ENCODE peak calls at places on chromosome 18, in five cellular contexts. K, O, W, X and B are unnamed samples.

GRCh38 chr18:58310517-58310916 is 266.5 kb downstream of the NEDD4L start:
- DNase-seq in O (peak; percentile 86), K (no peak), W (no peak), X (no peak), B (peak; percentile 95)

GRCh38 chr18:6997802-6998201 is 119.8 kb downstream of the LAMA1 start:
- DNase-seq in X (peak; percentile 7), W (peak; percentile 44), O (no peak), K (no peak), B (no peak)

GRCh38 chr18:21672868-21673267 is 31.7 kb downstream of the ABHD3 start:
- DNase-seq in O (peak; percentile 83), X (peak; percentile 87), K (peak; percentile 93), W (peak; percentile 32), B (peak; percentile 62)

GRCh38 chr18:1846640-1847039 is 724.7 kb downstream of the METTL4 start:
- DNase-seq in X (peak; percentile 71), W (no peak), K (no peak), O (no peak), B (no peak)

GRCh38 chr18:43622024-43622423 is 344.7 kb upstream of the SYT4 start:
- DNase-seq in X (no peak), W (no peak), O (no peak), K (no peak), B (no peak)

GRCh38 chr18:3857544-3857943 is 407.6 kb downstream of the TGIF1 start:
- DNase-seq in X (no peak), O (peak; percentile 9), W (peak; percentile 77), K (no peak), B (no peak)

GRCh38 chr18:25284861-25285574 is 66.9 kb downstream of the ZNF521 start:
- DNase-seq in K (no peak), W (peak; percentile 62), O (no peak), X (no peak), B (no peak)

GRCh38 chr18:77248873-77249582 is 620 bp upstream of the GALR1 start:
- DNase-seq in O (no peak), K (no peak), X (no peak), W (no peak), B (no peak)

GRCh38 chr18:31269508-31270074 is 48.4 kb upstream of the DSG1 start:
- DNase-seq in O (peak; percentile 46), K (no peak), W (no peak), X (no peak), B (no peak)

GRCh38 chr18:71027531-71027930 is 738.7 kb downstream of the SOCS6 start:
- DNase-seq in W (no peak), O (no peak), K (no peak), X (peak; percentile 51), B (peak; percentile 35)

GRCh38 chr18:76927216-76927725 is 104.9 kb downstream of the ZNF236 start:
- DNase-seq in K (no peak), O (no peak), X (no peak), W (no peak), B (no peak)

GRCh38 chr18:55863876-55864275 is 275.9 kb upstream of the TCF4 start:
- DNase-seq in K (no peak), O (peak; percentile 21), W (peak; percentile 48), X (no peak), B (no peak)

GRCh38 chr18:286515-287310 is 18.9 kb upstream of the THOC1 start:
- DNase-seq in O (peak; percentile 50), W (peak; percentile 66), X (peak; percentile 38), K (no peak), B (no peak)

GRCh38 chr18:14978962-14979535 is 231.1 kb downstream of the ANKRD30B start:
- DNase-seq in W (peak; percentile 49), X (peak; percentile 79), K (no peak), O (no peak), B (no peak)

GRCh38 chr18:33584845-33585775 is 7.1 kb downstream of the ASXL3 start:
- DNase-seq in O (no peak), X (no peak), K (no peak), W (no peak), B (no peak)

GRCh38 chr18:26747131-26747475 is 118.4 kb downstream of the AQP4 start:
- DNase-seq in W (peak; percentile 61), O (no peak), K (no peak), X (peak; percentile 80), B (no peak)

GRCh38 chr18:58992301-58993231 is 127.9 kb downstream of the ZNF532 start:
- DNase-seq in X (no peak), K (no peak), O (no peak), W (peak; percentile 62), B (no peak)

GRCh38 chr18:45339819-45340550 is 275.3 kb upstream of the SLC14A2 start:
- DNase-seq in X (peak; percentile 40), K (no peak), W (no peak), O (no peak), B (peak; percentile 7)

GRCh38 chr18:45342166-45342565 is 273.1 kb upstream of the SLC14A2 start:
- DNase-seq in K (no peak), X (no peak), W (no peak), O (no peak), B (no peak)

GRCh38 chr18:45342653-45343052 is 272.6 kb upstream of the SLC14A2 start:
- DNase-seq in O (no peak), K (no peak), W (no peak), X (no peak), B (no peak)

GRCh38 chr18:45340884-45341283 is 274.4 kb upstream of the SLC14A2 start:
- DNase-seq in X (peak; percentile 71), O (no peak), W (no peak), K (no peak), B (peak; percentile 65)

GRCh38 chr18:45341454-45341853 is 273.8 kb upstream of the SLC14A2 start:
- DNase-seq in X (no peak), K (no peak), W (no peak), O (no peak), B (no peak)
- H3K9me2 ChIP-seq in X (no peaks in the 10 kb centered on the region), K (no peaks in the 10 kb centered on the region), W (no peaks in the 10 kb centered on the region), O (no peaks in the 10 kb centered on the region), B (no peaks in the 10 kb centered on the region)

DNA sequence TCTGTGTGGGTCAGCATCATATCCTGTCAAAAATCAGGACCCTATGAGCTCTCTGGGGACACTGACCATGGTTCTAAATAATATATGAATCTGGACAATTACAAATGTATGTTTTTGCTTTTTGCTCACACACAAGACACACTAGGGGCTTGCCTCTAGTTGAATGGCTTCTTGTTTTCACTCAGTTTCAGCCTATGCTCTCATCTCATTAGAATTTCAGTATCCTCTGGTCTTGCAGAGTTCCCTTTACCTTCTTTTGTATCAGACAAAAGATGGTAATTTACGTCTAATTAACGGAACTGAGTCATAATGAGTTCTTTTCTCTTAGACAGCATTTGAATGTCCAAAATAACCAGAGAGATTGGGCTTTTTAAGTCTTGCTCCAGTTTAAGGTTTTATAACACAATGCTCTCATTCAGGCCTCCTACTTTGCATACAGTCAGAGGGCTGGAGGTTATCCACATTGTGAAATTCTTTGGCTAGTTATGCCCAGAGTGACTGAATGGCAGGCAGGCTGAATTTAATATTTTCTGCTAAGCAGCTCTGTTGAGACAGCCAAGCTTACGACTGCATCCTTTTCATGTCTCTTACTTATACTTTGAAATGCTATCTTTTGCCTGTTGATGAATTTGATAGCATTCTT is 90.3 kb downstream of the CDH2 start:
- DNase-seq in O (no peak), K (no peak), X (no peak), W (peak; percentile 75), B (no peak)
- H3K79me2 ChIP-seq in O (peaks cover 61% of the 10 kb centered on the region), K (no peaks in the 10 kb centered on the region), X (no peaks in the 10 kb centered on the region), W (peaks cover 99% of the 10 kb centered on the region), B (no peaks in the 10 kb centered on the region)

GRCh38 chr18:54689319-54689718 is 98.3 kb downstream of the DYNAP start:
- DNase-seq in K (no peak), X (peak; percentile 36), W (no peak), O (no peak), B (no peak)

GRCh38 chr18:54692463-54692862 is 101.4 kb downstream of the DYNAP start:
- DNase-seq in K (no peak), O (no peak), W (no peak), X (no peak), B (no peak)

GRCh38 chr18:54684786-54685185 is 93.7 kb downstream of the DYNAP start:
- DNase-seq in W (no peak), X (no peak), O (peak; percentile 61), K (no peak), B (no peak)

GRCh38 chr18:54690198-54690597 is 99.2 kb downstream of the DYNAP start:
- DNase-seq in X (no peak), W (peak; percentile 55), O (no peak), K (no peak), B (no peak)
- H3K9me2 ChIP-seq in X (no peaks in the 10 kb centered on the region), W (no peaks in the 10 kb centered on the region), O (no peaks in the 10 kb centered on the region), K (no peaks in the 10 kb centered on the region), B (no peaks in the 10 kb centered on the region)

DNA sequence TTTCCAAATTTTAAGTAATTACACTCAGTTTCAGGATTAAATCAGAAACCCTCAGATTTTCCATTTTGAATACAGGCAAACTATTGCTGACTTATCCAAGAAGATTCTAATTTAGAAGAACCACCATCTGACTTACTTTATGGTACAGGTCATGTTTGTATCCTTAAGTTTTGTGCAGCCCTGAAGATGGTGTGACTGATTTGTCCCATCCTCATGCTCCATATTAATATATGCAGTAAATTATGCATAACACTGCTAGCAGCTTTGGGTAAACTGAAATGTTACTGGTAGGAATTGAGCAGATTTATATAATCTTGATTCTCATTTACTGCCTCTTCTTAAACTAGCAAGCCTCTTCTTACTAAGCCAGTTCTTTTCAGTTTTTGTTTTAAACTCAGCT is 25.9 kb downstream of the MEX3C start:
- DNase-seq in O (no peak), K (no peak), W (no peak), X (no peak), B (no peak)
- H3K79me2 ChIP-seq in O (peaks cover 64% of the 10 kb centered on the region), K (peaks cover 4% of the 10 kb centered on the region), W (peaks cover 58% of the 10 kb centered on the region), X (no peaks in the 10 kb centered on the region), B (no peaks in the 10 kb centered on the region)

GRCh38 chr18:61153571-61153970 is 179.7 kb upstream of the CDH20 start:
- DNase-seq in X (no peak), O (no peak), W (no peak), K (no peak), B (no peak)

GRCh38 chr18:61149786-61150185 is 183.4 kb upstream of the CDH20 start:
- DNase-seq in W (no peak), K (no peak), O (no peak), X (peak; percentile 4), B (no peak)

DNA sequence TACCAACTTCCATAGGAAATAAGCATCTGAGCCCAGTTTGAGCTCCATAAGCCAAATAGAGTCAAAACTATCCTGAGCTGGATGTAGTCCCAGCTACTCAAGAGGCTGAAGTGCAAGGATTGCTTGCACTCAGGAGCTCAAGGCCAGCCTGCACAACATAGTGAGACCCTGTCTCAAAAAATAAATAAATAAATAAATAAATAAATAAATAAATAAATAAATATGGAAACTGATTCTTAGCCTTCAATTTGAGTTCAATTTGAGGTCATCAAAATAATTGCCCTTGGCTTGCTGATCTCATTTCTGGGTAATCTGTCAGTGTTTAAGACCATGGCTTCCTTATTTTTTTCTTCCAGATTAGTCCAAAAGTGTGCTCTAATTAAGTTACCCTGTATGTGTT is 184.9 kb upstream of the CDH20 start:
- DNase-seq in O (no peak), K (no peak), W (no peak), X (no peak), B (no peak)
- H3K9me2 ChIP-seq in O (no peaks in the 10 kb centered on the region), K (no peaks in the 10 kb centered on the region), W (no peaks in the 10 kb centered on the region), X (no peaks in the 10 kb centered on the region), B (no peaks in the 10 kb centered on the region)

DNA sequence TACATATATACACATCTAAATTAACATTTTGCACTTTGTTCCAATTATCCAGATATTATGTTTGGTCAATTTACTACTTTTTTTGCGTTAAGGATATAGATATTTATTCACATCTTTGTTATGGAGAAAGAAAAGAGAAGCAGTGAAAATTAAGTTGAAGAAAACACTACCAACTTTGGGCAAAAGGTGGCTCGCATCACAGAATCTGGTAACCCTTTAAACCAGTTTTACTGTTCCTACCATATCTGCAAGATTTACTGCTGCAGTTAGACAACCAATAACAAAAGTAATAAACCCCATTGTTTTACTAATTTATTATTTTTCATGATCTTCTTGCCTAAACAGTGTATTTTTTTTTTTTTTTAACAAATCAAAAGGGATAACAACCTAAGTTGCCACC is 53.6 kb downstream of the SMAD2 start:
- DNase-seq in K (no peak), X (no peak), W (no peak), O (no peak), B (no peak)
- H3K79me2 ChIP-seq in K (peaks cover 74% of the 10 kb centered on the region), X (peaks cover 6% of the 10 kb centered on the region), W (peaks cover 97% of the 10 kb centered on the region), O (peaks cover 81% of the 10 kb centered on the region), B (peaks cover 62% of the 10 kb centered on the region)